ENCODE peak calls at places on chromosomes 7 and 10, in six cellular contexts. V is IMR-90; D is mammary epithelial cell; B is GM23248; U is aorta; N is CD8-positive, alpha-beta memory T cell. H is an unnamed sample.

GRCh38 chr10:102665904-102666509 is 21.7 kb downstream of the TRIM8 start:
- DNase-seq in V (no peak), D (no peak), B (no peak), U (no peak), N (no peak), H (peak)

GRCh38 chr10:118278649-118279048 is 63.5 kb downstream of the FAM204A start:
- DNase-seq in V (no peak), D (peak), B (peak), U (no peak), N (no peak), H (no peak)

GRCh38 chr7:139361523-139361922 is 1.8 kb downstream of the LUC7L2 start:
- DNase-seq in V (no peak), D (no peak), B (no peak), U (no peak), N (no peak), H (no peak)

GRCh38 chr7:55080000-55080629 is 61.3 kb downstream of the EGFR start:
- DNase-seq in V (no peak), D (no peak), B (no peak), U (no peak), N (no peak), H (no peak)

GRCh38 chr7:55526770-55527169 is 45.5 kb downstream of the VOPP1 start:
- DNase-seq in V (no peak), D (no peak), B (no peak), U (no peak), N (no peak), H (no peak)

GRCh38 chr10:126021833-126022500 is 125.6 kb downstream of the FANK1 start:
- DNase-seq in V (no peak), D (no peak), B (peak), U (no peak), N (no peak), H (no peak)

GRCh38 chr7:734808-735207 is 7.7 kb upstream of the PRKAR1B start:
- DNase-seq in V (no peak), D (no peak), B (no peak), U (no peak), N (no peak), H (no peak)

GRCh38 chr7:32941996-32942782 is 15.1 kb upstream of the FKBP9 start:
- DNase-seq in V (peak), D (peak), B (peak), U (peak), N (peak), H (peak)

GRCh38 chr10:131934769-131935168 is 34.0 kb downstream of the PPP2R2D start:
- DNase-seq in V (no peak), D (no peak), B (no peak), U (no peak), N (no peak), H (no peak)

GRCh38 chr10:124624875-124625274 is 119.3 kb downstream of the FAM53B start:
- DNase-seq in V (no peak), D (peak), B (no peak), U (no peak), N (no peak), H (no peak)

GRCh38 chr10:133004991-133005390 is 62.6 kb upstream of the CFAP46 start:
- DNase-seq in V (no peak), D (no peak), B (no peak), U (no peak), N (no peak), H (peak)

GRCh38 chr10:22259280-22259679 is 41.5 kb upstream of the EBLN1 start:
- DNase-seq in V (no peak), D (no peak), B (peak), U (no peak), N (peak), H (no peak)

GRCh38 chr7:131365876-131366275 is 38.2 kb downstream of the MKLN1 start:
- DNase-seq in V (peak), D (no peak), B (peak), U (no peak), N (no peak), H (no peak)

GRCh38 chr10:42950606-42951485 is 126.0 kb upstream of the RET start:
- DNase-seq in V (no peak), D (no peak), B (no peak), U (peak), N (no peak), H (no peak)

GRCh38 chr7:80876894-80877414 is 41.9 kb downstream of the SEMA3C start:
- DNase-seq in V (peak), D (peak), B (peak), U (no peak), N (no peak), H (no peak)

GRCh38 chr7:99551329-99551728 is 585 bp downstream of the FAM200A start:
- DNase-seq in V (peak), D (no peak), B (peak), U (no peak), N (no peak), H (no peak)

GRCh38 chr10:88270871-88271713 is 312.0 kb downstream of the RNLS start:
- DNase-seq in V (peak), D (peak), B (peak), U (no peak), N (peak), H (peak)

GRCh38 chr10:74011762-74012161 is 13.8 kb downstream of the VCL start:
- DNase-seq in V (peak), D (peak), B (peak), U (no peak), N (no peak), H (no peak)

GRCh38 chr10:26480909-26481703 is 43.0 kb downstream of the APBB1IP start:
- DNase-seq in V (no peak), D (no peak), B (no peak), U (no peak), N (no peak), H (no peak)

GRCh38 chr7:24227603-24228359 is 56.2 kb upstream of the NPY start:
- DNase-seq in V (no peak), D (no peak), B (no peak), U (no peak), N (peak), H (peak)

GRCh38 chr10:83983578-83984255 is 155.6 kb upstream of the GHITM start:
- DNase-seq in V (no peak), D (peak), B (no peak), U (no peak), N (no peak), H (no peak)

GRCh38 chr7:37993060-37993501 is 72.6 kb downstream of the EPDR1 start:
- DNase-seq in V (no peak), D (no peak), B (no peak), U (no peak), N (no peak), H (no peak)

GRCh38 chr7:4282434-4283223 is 399.5 kb upstream of the FOXK1 start:
- DNase-seq in V (peak), D (peak), B (peak), U (no peak), N (no peak), H (peak)

GRCh38 chr7:157276731-157277562 is 59.9 kb upstream of the DNAJB6 start:
- DNase-seq in V (peak), D (no peak), B (peak), U (peak), N (peak), H (peak)

GRCh38 chr7:51244890-51245289 is 71.7 kb downstream of the COBL start:
- DNase-seq in V (no peak), D (no peak), B (no peak), U (no peak), N (no peak), H (no peak)

GRCh38 chr7:155660059-155660757 is 15.7 kb downstream of the RBM33 start:
- DNase-seq in V (peak), D (peak), B (no peak), U (no peak), N (no peak), H (no peak)

GRCh38 chr7:11818281-11818680 is 13.7 kb downstream of the THSD7A start:
- DNase-seq in V (no peak), D (no peak), B (no peak), U (no peak), N (no peak), H (no peak)

GRCh38 chr10:127354992-127355391 is 158.6 kb upstream of the INSYN2A start:
- DNase-seq in V (no peak), D (no peak), B (no peak), U (no peak), N (no peak), H (no peak)

GRCh38 chr7:120033114-120033513 is 239.9 kb upstream of the KCND2 start:
- DNase-seq in V (no peak), D (peak), B (no peak), U (no peak), N (no peak), H (no peak)

GRCh38 chr10:119393019-119393418 is 149.5 kb downstream of the RGS10 start:
- DNase-seq in V (no peak), D (no peak), B (no peak), U (no peak), N (no peak), H (no peak)

GRCh38 chr7:79893991-79894390 is 240.6 kb upstream of the GNAI1 start:
- DNase-seq in V (peak), D (no peak), B (peak), U (no peak), N (no peak), H (no peak)

GRCh38 chr7:1883031-1883761 is 213.1 kb downstream of the ELFN1 start:
- DNase-seq in V (peak), D (peak), B (peak), U (no peak), N (no peak), H (peak)

GRCh38 chr10:107418411-107418810 is 253.9 kb upstream of the SORCS1 start:
- DNase-seq in V (no peak), D (no peak), B (no peak), U (no peak), N (no peak), H (no peak)

GRCh38 chr10:51073461-51074237 is 638 bp upstream of the PRKG1 start:
- DNase-seq in V (peak), D (peak), B (peak), U (peak), N (no peak), H (peak)

GRCh38 chr7:20157456-20157855 is 59.7 kb downstream of the MACC1 start:
- DNase-seq in V (no peak), D (peak), B (no peak), U (no peak), N (no peak), H (no peak)

GRCh38 chr7:44962483-44963251 is 16.1 kb downstream of the MYO1G start:
- DNase-seq in V (no peak), D (peak), B (peak), U (peak), N (no peak), H (no peak)

GRCh38 chr7:106289848-106290247 is 5.1 kb upstream of the NAMPT start:
- DNase-seq in V (peak), D (no peak), B (peak), U (no peak), N (no peak), H (no peak)

GRCh38 chr10:97292862-97293198 is 393 bp upstream of the ARHGAP19 start:
- DNase-seq in V (no peak), D (no peak), B (no peak), U (no peak), N (no peak), H (no peak)
- H3K4me3 ChIP-seq in V (no peak), D (no peak), B (no peak), U (no peak), N (no peak), H (no peak)

GRCh38 chr7:108395442-108395841 is 60.8 kb downstream of the NRCAM start:
- DNase-seq in V (no peak), D (no peak), B (no peak), U (no peak), N (no peak), H (no peak)

GRCh38 chr7:108396094-108396493 is 60.1 kb downstream of the NRCAM start:
- DNase-seq in V (no peak), D (no peak), B (no peak), U (no peak), N (no peak), H (no peak)
- H3K27ac ChIP-seq in V (no peak), D (no peak), B (no peak), U (no peak), N (no peak), H (no peak)

DNA sequence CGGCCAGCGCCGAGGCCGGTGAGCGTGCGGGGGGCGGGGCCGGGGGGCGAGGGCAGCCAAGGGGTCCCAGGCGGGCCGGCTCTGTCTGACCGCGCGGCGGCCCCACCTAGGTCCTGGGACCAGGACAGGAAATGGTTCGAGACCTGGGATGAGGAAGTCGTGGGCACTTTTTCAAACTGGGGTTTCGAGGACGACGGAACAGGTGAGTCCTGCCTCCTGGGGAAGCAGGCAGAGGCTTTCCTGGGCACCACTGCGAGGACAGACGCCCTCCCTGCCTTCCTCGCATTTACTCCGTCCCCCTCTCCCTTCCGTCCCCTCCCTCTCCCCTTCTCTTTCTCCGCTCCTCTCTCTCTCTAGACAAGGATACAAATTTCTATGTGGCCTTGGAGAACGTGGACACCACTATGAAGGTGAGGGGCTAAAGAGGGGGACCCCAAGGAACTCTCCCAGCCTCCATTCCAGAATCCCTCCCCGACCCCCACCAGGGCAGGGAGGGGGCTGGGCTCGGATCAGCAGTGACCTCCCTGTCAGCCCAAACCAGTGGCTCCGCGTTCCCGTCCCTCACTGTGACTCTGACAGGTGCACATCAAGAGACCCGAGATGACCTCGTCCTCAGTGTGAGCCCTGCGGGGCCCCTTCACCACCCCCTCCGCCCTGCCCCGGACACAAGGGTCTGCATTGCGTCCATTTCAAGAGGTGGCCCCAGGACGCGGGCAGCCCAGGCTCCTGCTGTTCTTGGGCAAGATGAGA is 2.6 kb upstream of the MUC12 start:
- DNase-seq in V (no peak), D (no peak), B (no peak), U (no peak), N (no peak), H (peak)
- H3K4me3 ChIP-seq in V (no peak), D (no peak), B (peak), U (no peak), N (no peak), H (no peak)

DNA sequence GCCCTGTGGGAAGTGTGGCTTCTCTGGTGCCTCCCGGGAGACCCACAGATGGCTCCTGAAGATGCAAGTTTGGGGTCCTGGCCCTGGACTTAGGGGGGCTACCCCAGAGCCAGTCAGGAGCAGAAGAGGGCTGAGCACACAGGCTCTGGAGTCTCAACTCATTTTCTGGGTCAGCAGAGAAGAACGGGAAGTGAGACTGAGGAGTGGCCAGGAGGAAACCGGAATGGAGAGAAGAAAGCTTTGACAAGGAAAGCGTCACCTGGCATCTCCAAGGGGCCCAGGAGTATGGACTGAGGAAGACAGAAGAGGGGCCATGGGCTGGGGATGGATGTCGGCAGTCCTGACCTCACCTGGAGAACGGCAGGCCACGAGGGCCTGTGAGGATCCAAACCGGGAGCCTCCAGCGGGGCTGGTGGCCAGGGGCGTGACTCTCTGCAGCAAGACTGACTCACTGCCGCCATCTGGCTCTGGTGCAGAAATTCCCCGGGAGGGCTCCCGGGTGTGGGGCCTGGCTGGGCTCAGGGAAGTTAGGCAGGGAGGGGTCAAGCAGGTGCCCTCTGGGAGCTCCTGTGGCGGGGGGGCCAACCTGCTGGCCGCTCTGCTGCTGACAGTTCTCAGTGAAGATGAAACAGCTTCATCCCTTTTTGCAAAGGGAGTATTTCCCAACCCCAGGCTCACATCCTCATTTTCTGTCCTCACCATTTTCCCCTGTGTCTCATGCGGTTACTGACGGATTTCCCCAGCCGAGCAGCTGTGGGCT is 23.6 kb downstream of the DAGLB start:
- DNase-seq in V (no peak), D (peak), B (peak), U (no peak), N (no peak), H (peak)
- H3K27ac ChIP-seq in V (no peak), D (no peak), B (no peak), U (no peak), N (no peak), H (no peak)

GRCh38 chr10:93281367-93281720 is 200.8 kb downstream of the MYOF start:
- DNase-seq in V (no peak), D (no peak), B (no peak), U (no peak), N (no peak), H (no peak)
- H3K4me3 ChIP-seq in V (no peak), D (no peak), B (no peak), U (no peak), N (no peak), H (no peak)

GRCh38 chr10:75293456-75293840 is 57.7 kb upstream of the COMTD1 start:
- DNase-seq in V (peak), D (no peak), B (no peak), U (no peak), N (no peak), H (no peak)

GRCh38 chr10:75294518-75294865 is 58.7 kb upstream of the COMTD1 start:
- DNase-seq in V (no peak), D (no peak), B (peak), U (no peak), N (no peak), H (peak)

GRCh38 chr10:75292794-75293455 is 57.2 kb upstream of the COMTD1 start:
- DNase-seq in V (no peak), D (no peak), B (no peak), U (no peak), N (no peak), H (no peak)

GRCh38 chr10:75294866-75295692 is 59.3 kb upstream of the COMTD1 start:
- DNase-seq in V (peak), D (peak), B (peak), U (peak), N (peak), H (peak)

GRCh38 chr10:75294031-75294437 is 58.3 kb upstream of the COMTD1 start:
- DNase-seq in V (no peak), D (no peak), B (peak), U (no peak), N (no peak), H (no peak)
- H3K27ac ChIP-seq in V (peak), D (no peak), B (no peak), U (peak), N (no peak), H (peak)